ENCODE peak calls at places on chromosome 15, in eight cellular contexts. D is brain microvascular endothelial cell, M is fibroblast of lung, P is astrocyte, X is WTC11, S is BE2C, L is endothelial cell, A is mesothelial cell of epicardium. F is an unnamed sample.

GRCh38 chr15:76866008-76866407 is 39.1 kb downstream of the SCAPER start:
- DNase-seq in S (no peak), A (no peak), L (no peak), D (no peak), P (no peak), X (no peak), M (peak), F (peak)

GRCh38 chr15:53197426-53197839 is 407.3 kb upstream of the ONECUT1 start:
- DNase-seq in P (peak), M (peak), D (peak), S (peak), L (peak), X (peak), A (peak), F (no peak)

GRCh38 chr15:82647835-82648256 is 683 bp upstream of the CPEB1 start:
- DNase-seq in P (no peak), S (no peak), D (no peak), M (no peak), X (peak), A (no peak), L (no peak), F (no peak)

GRCh38 chr15:73630030-73630429 is 3.2 kb downstream of the NPTN start:
- DNase-seq in M (no peak), D (no peak), L (no peak), A (no peak), P (no peak), X (no peak), S (no peak), F (no peak)

GRCh38 chr15:58604455-58604923 is 145.0 kb downstream of the ADAM10 start:
- DNase-seq in M (no peak), L (no peak), S (no peak), X (no peak), A (no peak), D (no peak), P (no peak), F (no peak)

GRCh38 chr15:36882487-36883108 is 217.8 kb downstream of the MEIS2 start:
- DNase-seq in X (no peak), D (no peak), L (no peak), A (no peak), M (no peak), S (no peak), P (no peak), F (no peak)

GRCh38 chr15:81270781-81271491 is 53.0 kb downstream of the STARD5 start:
- DNase-seq in D (peak), M (no peak), L (no peak), A (no peak), X (no peak), S (no peak), P (peak), F (no peak)

GRCh38 chr15:81225161-81225671 is 28.5 kb downstream of the IL16 start:
- DNase-seq in X (no peak), S (no peak), P (no peak), M (no peak), L (no peak), A (no peak), D (no peak), F (no peak)

GRCh38 chr15:84645496-84645895 is 8.6 kb downstream of the WDR73 start:
- DNase-seq in A (no peak), X (no peak), D (no peak), P (no peak), S (no peak), M (no peak), L (no peak), F (no peak)

GRCh38 chr15:68347392-68347791 is 69.8 kb downstream of the FEM1B start:
- DNase-seq in A (no peak), S (no peak), M (peak), P (peak), L (no peak), X (no peak), D (peak), F (no peak)

GRCh38 chr15:48570838-48571237 is 74.7 kb downstream of the FBN1 start:
- DNase-seq in D (no peak), M (no peak), X (no peak), L (no peak), P (no peak), S (no peak), A (no peak), F (no peak)

GRCh38 chr15:56149071-56149470 is 94.6 kb downstream of the RFX7 start:
- DNase-seq in L (no peak), M (peak), X (no peak), S (no peak), P (peak), A (no peak), D (no peak), F (no peak)

DNA sequence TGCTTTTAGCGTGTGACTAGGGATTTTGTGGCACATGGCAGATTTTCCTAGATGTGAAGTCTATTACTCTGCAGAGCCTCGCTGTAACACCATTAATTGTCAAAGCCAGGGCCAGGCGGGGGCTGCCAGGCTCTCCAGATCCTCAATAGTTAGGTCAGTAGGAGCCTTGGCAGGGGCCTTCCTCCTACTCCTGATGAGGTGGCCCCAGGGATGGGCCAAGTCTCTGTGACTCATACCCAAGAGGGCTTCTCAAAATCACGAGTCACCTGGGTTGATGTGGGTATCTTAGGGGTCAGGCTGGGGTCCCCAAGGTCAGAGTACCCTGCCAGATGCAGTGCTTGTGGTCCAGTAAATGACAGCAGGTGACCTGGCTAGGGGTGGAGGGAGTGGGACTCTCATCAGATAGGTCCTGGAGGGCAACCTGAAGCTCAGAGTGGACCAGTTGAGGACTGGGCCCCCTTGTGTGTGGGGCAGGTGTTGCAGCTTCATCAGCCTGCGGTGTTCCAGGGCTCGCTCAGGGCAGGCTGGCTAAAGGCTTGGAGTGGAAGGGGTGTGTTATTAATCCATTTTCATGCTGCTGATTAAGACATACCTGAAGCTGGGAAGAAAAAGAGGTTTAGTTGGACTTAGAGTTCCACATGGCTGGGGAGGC is 88.5 kb upstream of the MYZAP start:
- DNase-seq in S (no peak), M (no peak), X (peak), L (peak), D (no peak), P (no peak), A (no peak), F (no peak)
- TF ChIP-seq CTCF in S (peak), M (peak), X (peak), L (peak), D (peak), P (no peak), A (no peak), F (no peak)

GRCh38 chr15:69407719-69408400 is 6.3 kb upstream of the KIF23 start:
- DNase-seq in X (no peak), D (no peak), S (no peak), A (no peak), P (no peak), M (no peak), L (no peak), F (no peak)

GRCh38 chr15:69412274-69412673 is 1.9 kb upstream of the KIF23 start:
- DNase-seq in A (no peak), P (no peak), M (no peak), S (no peak), X (no peak), L (no peak), D (no peak), F (no peak)

GRCh38 chr15:69410290-69410874 is 3.8 kb upstream of the KIF23 start:
- DNase-seq in L (no peak), S (peak), D (no peak), X (peak), A (no peak), M (no peak), P (no peak), F (no peak)

GRCh38 chr15:69405110-69405509 is 9.0 kb upstream of the KIF23 start:
- DNase-seq in M (no peak), A (no peak), D (no peak), P (no peak), S (no peak), X (no peak), L (no peak), F (no peak)

GRCh38 chr15:69408841-69409240 is 5.3 kb upstream of the KIF23 start:
- DNase-seq in A (no peak), P (no peak), D (no peak), X (no peak), S (no peak), L (no peak), M (no peak), F (no peak)
- TF ChIP-seq CTCF in A (no peak), P (no peak), D (no peak), X (no peak), S (no peak), L (no peak), M (no peak), F (no peak)

GRCh38 chr15:92425578-92426225 is 32.0 kb downstream of the ST8SIA2 start:
- DNase-seq in P (no peak), L (no peak), A (no peak), M (no peak), S (no peak), D (no peak), X (peak), F (no peak)
- TF ChIP-seq CTCF in P (no peak), L (no peak), A (no peak), M (no peak), S (no peak), D (no peak), X (no peak), F (no peak)

GRCh38 chr15:92599394-92599970 is 56.1 kb downstream of the FAM174B start:
- DNase-seq in A (no peak), M (peak), D (peak), P (peak), L (no peak), S (no peak), X (no peak), F (no peak)

GRCh38 chr15:92597548-92597947 is 58.0 kb downstream of the FAM174B start:
- DNase-seq in D (no peak), X (no peak), S (no peak), A (no peak), P (no peak), L (no peak), M (no peak), F (no peak)

GRCh38 chr15:92596623-92597022 is 59.0 kb downstream of the FAM174B start:
- DNase-seq in S (no peak), M (no peak), A (no peak), X (no peak), P (no peak), L (no peak), D (no peak), F (no peak)

GRCh38 chr15:92591275-92591674 is 64.3 kb downstream of the FAM174B start:
- DNase-seq in A (no peak), X (no peak), D (no peak), P (no peak), S (no peak), M (no peak), L (no peak), F (no peak)

DNA sequence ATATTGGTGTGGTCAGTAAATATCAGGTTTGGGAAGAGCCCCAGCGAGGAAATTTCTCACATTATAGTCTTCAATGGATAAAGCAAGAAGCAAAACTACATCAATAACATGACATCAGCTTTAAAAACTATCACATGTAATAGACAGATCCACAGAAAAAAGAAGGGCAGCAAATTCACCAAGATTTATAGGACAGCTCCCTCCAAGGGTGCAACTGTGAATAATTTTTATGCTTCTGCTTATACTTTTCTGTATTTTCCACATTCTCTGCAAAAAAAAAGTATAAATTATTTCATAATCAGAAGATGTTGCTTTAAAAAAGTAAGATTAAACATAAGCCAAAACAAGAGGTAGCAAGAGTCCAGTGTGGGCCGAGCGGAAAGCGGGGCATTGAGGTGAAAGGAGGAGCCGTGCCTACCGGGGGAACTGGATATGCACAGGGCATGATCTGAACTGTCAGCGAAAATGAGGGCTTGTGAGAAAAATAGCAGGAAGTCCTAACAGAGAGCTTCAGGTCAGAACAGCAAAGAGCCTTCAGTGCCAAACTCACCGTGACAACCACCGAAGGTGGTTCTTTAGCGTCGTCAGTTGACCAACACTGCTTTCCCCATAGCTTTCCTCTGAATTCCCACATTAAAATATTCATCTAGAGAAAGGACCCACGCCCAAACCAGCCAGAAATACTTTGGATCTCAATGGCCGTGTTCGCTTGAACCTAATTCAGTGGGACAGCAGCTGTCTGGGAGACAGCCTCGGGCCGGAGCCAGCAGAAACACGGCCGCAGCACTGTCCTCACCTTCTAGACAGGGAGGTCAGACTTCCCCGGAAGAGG is 59.9 kb downstream of the FAM174B start:
- DNase-seq in X (no peak), A (no peak), P (no peak), S (no peak), D (no peak), M (no peak), L (no peak), F (no peak)
- TF ChIP-seq CTCF in X (no peak), A (no peak), P (no peak), S (no peak), D (peak), M (no peak), L (no peak), F (no peak)

GRCh38 chr15:85750807-85751730 is 43.7 kb downstream of the KLHL25 start:
- DNase-seq in A (no peak), S (no peak), D (no peak), M (peak), X (peak), P (no peak), L (no peak), F (no peak)

GRCh38 chr15:85753791-85754452 is 40.8 kb downstream of the KLHL25 start:
- DNase-seq in X (no peak), P (no peak), M (no peak), S (no peak), D (no peak), L (no peak), A (no peak), F (no peak)

GRCh38 chr15:85753261-85753660 is 41.5 kb downstream of the KLHL25 start:
- DNase-seq in S (no peak), L (no peak), D (no peak), M (no peak), A (no peak), X (no peak), P (no peak), F (no peak)

GRCh38 chr15:85751731-85752421 is 42.8 kb downstream of the KLHL25 start:
- DNase-seq in A (no peak), X (peak), L (no peak), D (no peak), M (no peak), S (no peak), P (no peak), F (no peak)

GRCh38 chr15:85752591-85752990 is 42.1 kb downstream of the KLHL25 start:
- DNase-seq in P (no peak), X (peak), A (no peak), L (no peak), D (no peak), S (no peak), M (no peak), F (no peak)
- TF ChIP-seq CTCF in P (no peak), X (no peak), A (no peak), L (no peak), D (no peak), S (no peak), M (no peak), F (no peak)

GRCh38 chr15:98874773-98875172 is 132.8 kb downstream of the PGPEP1L start:
- DNase-seq in P (no peak), L (no peak), A (no peak), D (no peak), S (no peak), M (peak), X (no peak), F (no peak)

GRCh38 chr15:98875309-98875708 is 132.3 kb downstream of the PGPEP1L start:
- DNase-seq in X (no peak), L (no peak), S (no peak), D (no peak), P (no peak), A (no peak), M (peak), F (no peak)

GRCh38 chr15:98874359-98874758 is 133.2 kb downstream of the PGPEP1L start:
- DNase-seq in X (no peak), A (no peak), L (no peak), D (no peak), S (no peak), M (no peak), P (no peak), F (no peak)

GRCh38 chr15:98872777-98873176 is 134.8 kb downstream of the PGPEP1L start:
- DNase-seq in L (no peak), P (no peak), X (no peak), S (no peak), M (no peak), D (no peak), A (no peak), F (no peak)

GRCh38 chr15:98873441-98874218 is 134.0 kb downstream of the PGPEP1L start:
- DNase-seq in A (no peak), S (peak), L (no peak), P (peak), X (no peak), D (peak), M (peak), F (no peak)
- TF ChIP-seq CTCF in A (no peak), S (peak), L (no peak), P (no peak), X (no peak), D (no peak), M (no peak), F (no peak)

DNA sequence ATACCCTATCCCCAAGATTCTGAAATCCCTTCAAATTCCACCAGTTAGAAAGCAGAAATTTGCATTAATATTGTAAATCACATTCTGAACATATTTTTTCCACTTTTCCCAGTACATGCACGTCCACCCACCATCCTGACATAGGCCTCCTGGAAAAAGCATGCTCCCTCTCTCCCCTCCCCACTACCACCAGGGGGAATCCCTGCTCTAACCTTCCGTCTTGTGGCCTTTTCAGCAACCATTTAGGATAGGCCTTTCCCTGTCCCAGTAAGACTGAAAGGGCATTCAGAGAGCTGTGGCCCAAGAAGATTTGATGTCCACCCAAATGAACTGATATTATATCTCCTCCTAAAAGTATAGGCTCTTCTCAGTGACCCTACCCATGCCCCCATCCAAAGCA is 182.1 kb downstream of the ARRDC4 start:
- DNase-seq in D (no peak), P (no peak), M (no peak), A (no peak), S (no peak), L (peak), X (peak), F (no peak)
- TF ChIP-seq CTCF in D (peak), P (no peak), M (no peak), A (no peak), S (peak), L (no peak), X (no peak), F (peak)

GRCh38 chr15:61530769-61531168 is 301.7 kb upstream of the RORA start:
- DNase-seq in D (no peak), L (peak), S (peak), P (no peak), X (peak), M (peak), A (no peak), F (no peak)
- TF ChIP-seq CTCF in D (peak), L (no peak), S (peak), P (no peak), X (no peak), M (peak), A (no peak), F (no peak)

F was measured in AG04449.